ENCODE peak calls at places on chromosome 6, in seven cellular contexts. H is uterus; E is CD8-positive, alpha-beta memory T cell; Y is heart left ventricle; B is PC-9; M is AG04450; G is CD8-positive, alpha-beta T cell. N is an unnamed sample.

GRCh38 chr6:157230971-157231370 is 92.3 kb downstream of the TMEM242 start:
- DNase-seq in H (no peak), E (no peak), Y (peak; percentile 21), B (no peak), M (no peak), G (no peak), N (no peak)

GRCh38 chr6:11123978-11124377 is 12.5 kb upstream of the ERVFRD-1 start:
- DNase-seq in H (no peak), E (no peak), Y (no peak), B (no peak), M (no peak), G (no peak), N (no peak)

GRCh38 chr6:140774080-140774505 is 1358.6 kb upstream of the GJE1 start:
- DNase-seq in H (no peak), E (no peak), Y (peak; percentile 36), B (no peak), M (peak; percentile 34), G (no peak), N (peak; percentile 58)

GRCh38 chr6:14784596-14785360 is 461.1 kb upstream of the JARID2 start:
- DNase-seq in H (no peak), E (no peak), Y (no peak), B (no peak), M (no peak), G (no peak), N (peak; percentile 67)

GRCh38 chr6:292506-293184 is 358 bp downstream of the DUSP22 start:
- DNase-seq in H (peak; percentile 55), E (peak; percentile 76), Y (peak; percentile 78), B (no peak), M (no peak), G (peak; percentile 79), N (peak; percentile 99)

GRCh38 chr6:160015778-160016684 is 47.1 kb downstream of the IGF2R start:
- DNase-seq in H (no peak), E (peak; percentile 54), Y (no peak), B (no peak), M (no peak), G (peak; percentile 56), N (peak; percentile 24)

GRCh38 chr6:88871498-88871897 is 91.9 kb downstream of the RNGTT start:
- DNase-seq in H (no peak), E (no peak), Y (no peak), B (no peak), M (no peak), G (no peak), N (no peak)

GRCh38 chr6:99933129-99933528 is 60.9 kb downstream of the MCHR2 start:
- DNase-seq in H (no peak), E (no peak), Y (no peak), B (no peak), M (peak; percentile 34), G (no peak), N (no peak)

GRCh38 chr6:5695260-5696245 is 311.2 kb downstream of the NRN1 start:
- DNase-seq in H (no peak), E (no peak), Y (no peak), B (no peak), M (no peak), G (no peak), N (no peak)

GRCh38 chr6:136994782-136995181 is 50.0 kb downstream of the IL20RA start:
- DNase-seq in H (no peak), E (no peak), Y (no peak), B (peak; percentile 70), M (no peak), G (no peak), N (no peak)

GRCh38 chr6:136990754-136991153 is 54.0 kb downstream of the IL20RA start:
- DNase-seq in H (no peak), E (no peak), Y (no peak), B (no peak), M (no peak), G (no peak), N (no peak)

GRCh38 chr6:136991614-136992013 is 53.2 kb downstream of the IL20RA start:
- DNase-seq in H (no peak), E (no peak), Y (no peak), B (no peak), M (no peak), G (no peak), N (no peak)

GRCh38 chr6:136989591-136990578 is 54.9 kb downstream of the IL20RA start:
- DNase-seq in H (peak; percentile 46), E (no peak), Y (peak; percentile 74), B (no peak), M (no peak), G (no peak), N (no peak)

DNA sequence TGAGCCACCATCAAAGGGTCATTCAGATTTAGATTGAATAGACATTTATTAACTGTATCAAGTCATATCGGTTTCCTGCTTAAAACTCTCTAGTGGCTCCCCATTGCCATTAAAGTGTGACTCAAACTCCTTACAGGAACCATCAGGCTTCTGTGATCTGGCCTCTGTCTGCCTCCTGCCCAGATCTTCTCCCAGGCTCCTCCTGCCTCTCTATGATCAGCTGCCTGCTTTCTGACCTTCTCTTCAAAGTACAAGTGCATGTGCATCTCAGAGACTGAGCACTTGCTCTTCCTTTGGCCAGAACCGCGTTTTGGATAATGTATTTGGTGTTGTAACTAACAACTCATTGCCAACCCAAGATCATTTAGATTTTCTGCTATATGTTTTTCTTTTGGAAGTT is 52.7 kb downstream of the IL20RA start:
- DNase-seq in H (no peak), E (no peak), Y (no peak), B (no peak), M (no peak), G (no peak), N (no peak)
- H3K27me3 ChIP-seq in H (peaks cover 5% of the 10 kb centered on the region), E (peaks cover 14% of the 10 kb centered on the region), Y (peaks cover 29% of the 10 kb centered on the region), B (no peaks in the 10 kb centered on the region), M (peaks cover 35% of the 10 kb centered on the region), G (peaks cover 17% of the 10 kb centered on the region), N (no peaks in the 10 kb centered on the region)

GRCh38 chr6:21505574-21505990 is 88.0 kb upstream of the SOX4 start:
- DNase-seq in H (no peak), E (no peak), Y (no peak), B (no peak), M (no peak), G (no peak), N (no peak)
- H3K27me3 ChIP-seq in H (no peaks in the 10 kb centered on the region), E (no peaks in the 10 kb centered on the region), Y (no peaks in the 10 kb centered on the region), B (no peaks in the 10 kb centered on the region), M (peaks cover 2% of the 10 kb centered on the region), G (no peaks in the 10 kb centered on the region), N (no peaks in the 10 kb centered on the region)

DNA sequence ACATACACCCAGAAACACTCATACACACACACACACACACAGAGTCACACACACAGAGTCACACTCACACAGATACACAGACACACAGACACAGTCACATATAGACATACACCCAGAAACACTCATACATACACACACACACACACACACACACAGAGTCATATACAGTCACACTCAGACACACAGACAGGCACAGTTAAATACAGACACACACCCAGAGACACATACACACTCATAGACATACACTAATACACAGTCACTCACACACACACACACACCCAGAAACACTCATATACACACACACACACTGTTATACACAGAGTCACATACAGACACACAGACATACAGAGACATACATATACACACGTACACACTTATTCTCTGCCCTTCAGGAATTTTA is 250.9 kb downstream of the QKI start:
- DNase-seq in H (no peak), E (no peak), Y (no peak), B (no peak), M (no peak), G (no peak), N (no peak)
- H3K27me3 ChIP-seq in H (no peaks in the 10 kb centered on the region), E (peaks cover 3% of the 10 kb centered on the region), Y (no peaks in the 10 kb centered on the region), B (peaks cover 84% of the 10 kb centered on the region), M (no peaks in the 10 kb centered on the region), G (no peaks in the 10 kb centered on the region), N (no peaks in the 10 kb centered on the region)

DNA sequence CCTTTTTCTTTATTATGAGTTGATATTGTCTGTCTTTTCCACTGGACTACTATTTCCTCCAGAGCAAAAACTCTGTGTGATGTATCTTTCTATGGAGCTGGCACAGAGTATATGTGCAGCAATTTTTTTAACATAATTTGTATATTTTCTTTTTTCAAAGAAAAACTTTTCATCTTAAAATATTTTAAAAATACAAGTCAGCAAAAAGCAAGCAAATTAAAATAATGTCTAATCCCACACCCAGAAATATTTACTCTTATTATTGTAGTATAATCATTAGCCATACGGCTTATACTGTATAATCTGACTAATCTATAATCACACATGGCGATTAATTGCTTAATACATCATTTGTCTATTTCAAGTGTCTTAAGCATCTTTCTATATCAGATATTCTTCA is 49.7 kb upstream of the BTN3A2 start:
- DNase-seq in H (no peak), E (no peak), Y (no peak), B (no peak), M (no peak), G (no peak), N (no peak)
- H3K27me3 ChIP-seq in H (peaks cover 28% of the 10 kb centered on the region), E (no peaks in the 10 kb centered on the region), Y (peaks cover 22% of the 10 kb centered on the region), B (no peaks in the 10 kb centered on the region), M (no peaks in the 10 kb centered on the region), G (no peaks in the 10 kb centered on the region), N (no peaks in the 10 kb centered on the region)

GRCh38 chr6:43267619-43268347 is 24.5 kb downstream of the TTBK1 start:
- DNase-seq in H (no peak), E (no peak), Y (no peak), B (no peak), M (no peak), G (no peak), N (no peak)

GRCh38 chr6:43268782-43269272 is 25.5 kb downstream of the TTBK1 start:
- DNase-seq in H (no peak), E (no peak), Y (no peak), B (no peak), M (no peak), G (no peak), N (no peak)

GRCh38 chr6:43269273-43270007 is 26.2 kb downstream of the TTBK1 start:
- DNase-seq in H (no peak), E (peak; percentile 26), Y (no peak), B (no peak), M (no peak), G (peak; percentile 44), N (no peak)

GRCh38 chr6:43265564-43265963 is 22.3 kb downstream of the TTBK1 start:
- DNase-seq in H (no peak), E (no peak), Y (no peak), B (no peak), M (no peak), G (no peak), N (no peak)

DNA sequence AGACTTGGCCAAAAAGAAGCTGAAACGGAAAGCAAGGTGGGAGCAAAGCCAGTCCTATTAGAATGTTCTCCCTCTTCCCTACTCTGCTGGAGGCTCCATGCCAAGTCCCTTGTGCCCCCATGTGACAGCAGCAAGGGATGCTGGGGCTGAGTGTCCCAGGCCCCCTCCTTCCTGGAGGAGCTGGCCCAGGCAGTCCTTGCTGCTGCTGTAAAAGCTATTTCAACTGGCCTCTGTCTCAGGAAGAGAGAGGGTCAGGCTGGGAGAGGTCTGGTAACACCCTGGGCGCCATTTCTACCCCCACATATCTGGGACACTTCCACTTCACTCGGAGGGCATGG is 25.0 kb downstream of the TTBK1 start:
- DNase-seq in H (no peak), E (no peak), Y (peak; percentile 78), B (no peak), M (no peak), G (no peak), N (no peak)
- H3K27me3 ChIP-seq in H (no peaks in the 10 kb centered on the region), E (no peaks in the 10 kb centered on the region), Y (peaks cover 6% of the 10 kb centered on the region), B (no peaks in the 10 kb centered on the region), M (peaks cover 51% of the 10 kb centered on the region), G (no peaks in the 10 kb centered on the region), N (peaks cover 4% of the 10 kb centered on the region)

DNA sequence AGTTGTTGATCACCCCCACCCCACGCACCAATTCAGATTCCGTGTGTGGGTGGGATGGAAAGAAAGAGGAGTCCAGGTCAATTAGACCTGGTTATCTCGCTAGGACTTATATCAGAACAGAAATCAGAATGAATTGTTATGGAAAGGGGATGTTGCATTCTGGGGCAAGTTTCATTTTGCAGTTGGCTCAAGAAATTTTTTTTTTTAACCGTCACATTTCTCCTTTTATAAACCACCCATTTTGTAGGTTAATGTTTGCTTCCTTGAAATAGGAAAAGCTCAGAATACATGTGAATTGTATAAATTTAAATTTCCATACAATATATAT is 46.9 kb upstream of the SUPT3H start:
- DNase-seq in H (no peak), E (no peak), Y (no peak), B (no peak), M (no peak), G (no peak), N (peak; percentile 36)
- H3K27me3 ChIP-seq in H (peaks cover 15% of the 10 kb centered on the region), E (peaks cover 7% of the 10 kb centered on the region), Y (peaks cover 37% of the 10 kb centered on the region), B (no peaks in the 10 kb centered on the region), M (no peaks in the 10 kb centered on the region), G (no peaks in the 10 kb centered on the region), N (no peaks in the 10 kb centered on the region)